ENCODE peak calls at places on chromosome X, in six cellular contexts. M, Y, S, E, G and W are unnamed samples.

GRCh38 chrX:40140706-40141499 is 43.1 kb upstream of the BCOR start:
- DNase-seq in M (no peak), Y (no peak), S (peak; percentile 72), E (peak; percentile 70), G (peak; percentile 53), W (no peak)

GRCh38 chrX:46628406-46629371 is 55.1 kb downstream of the CHST7 start:
- DNase-seq in M (no peak), Y (peak; percentile 65), S (peak; percentile 91), E (no peak), G (peak; percentile 66), W (no peak)

GRCh38 chrX:63889001-63889400 is 104.0 kb upstream of the ARHGEF9 start:
- DNase-seq in M (no peak), Y (no peak), S (no peak), E (no peak), G (no peak), W (no peak)

GRCh38 chrX:1466971-1467561 is 14.4 kb upstream of the ASMTL start:
- DNase-seq in M (no peak), Y (no peak), S (peak; percentile 49), E (no peak), G (no peak), W (no peak)

GRCh38 chrX:21798677-21799219 is 40.7 kb upstream of the MBTPS2 start:
- DNase-seq in M (no peak), Y (no peak), S (no peak), E (no peak), G (no peak), W (no peak)

GRCh38 chrX:119790977-119791436 is 423 bp downstream of the RPL39 start:
- DNase-seq in M (peak; percentile 62), Y (no peak), S (no peak), E (no peak), G (peak; percentile 30), W (peak; percentile 48)

GRCh38 chrX:92232182-92232581 is 453.0 kb downstream of the PCDH11X start:
- DNase-seq in M (peak; percentile 16), Y (no peak), S (no peak), E (peak; percentile 44), G (no peak), W (no peak)

GRCh38 chrX:94936722-94937121 is 1262.7 kb downstream of the FAM133A start:
- DNase-seq in M (no peak), Y (no peak), S (no peak), E (no peak), G (no peak), W (no peak)

GRCh38 chrX:20531667-20532066 is 265.0 kb upstream of the RPS6KA3 start:
- DNase-seq in M (no peak), Y (no peak), S (no peak), E (no peak), G (no peak), W (no peak)

GRCh38 chrX:31397119-31397518 is 325.3 kb upstream of the FTHL17 start:
- DNase-seq in M (no peak), Y (no peak), S (no peak), E (no peak), G (no peak), W (no peak)

GRCh38 chrX:47430925-47431324 is 52.1 kb downstream of the ZNF41 start:
- DNase-seq in M (no peak), Y (no peak), S (no peak), E (no peak), G (no peak), W (no peak)

GRCh38 chrX:13101439-13102139 is 57.2 kb upstream of the FAM9C start:
- DNase-seq in M (no peak), Y (peak; percentile 55), S (peak; percentile 87), E (no peak), G (peak; percentile 77), W (peak; percentile 58)

GRCh38 chrX:140510895-140511295 is 6.0 kb upstream of the SOX3 start:
- DNase-seq in M (peak; percentile 14), Y (no peak), S (no peak), E (peak; percentile 39), G (no peak), W (no peak)

GRCh38 chrX:71543316-71543715 is 10.4 kb downstream of the OGT start:
- DNase-seq in M (no peak), Y (no peak), S (no peak), E (no peak), G (no peak), W (no peak)

GRCh38 chrX:25561190-25561589 is 545.4 kb upstream of the ARX start:
- DNase-seq in M (no peak), Y (no peak), S (no peak), E (no peak), G (no peak), W (no peak)

GRCh38 chrX:153405426-153405825 is 4.3 kb upstream of the PNMA6E start:
- DNase-seq in M (no peak), Y (no peak), S (no peak), E (no peak), G (no peak), W (no peak)

GRCh38 chrX:9844936-9845573 is 58.8 kb downstream of the SHROOM2 start:
- DNase-seq in M (no peak), Y (no peak), S (no peak), E (no peak), G (no peak), W (no peak)

GRCh38 chrX:74535633-74536141 is 78.7 kb downstream of the RLIM start:
- DNase-seq in M (peak; percentile 50), Y (no peak), S (peak; percentile 92), E (peak; percentile 54), G (peak; percentile 69), W (peak; percentile 51)

GRCh38 chrX:141405486-141405877 is 163.2 kb upstream of the SPANXC start:
- DNase-seq in M (no peak), Y (no peak), S (no peak), E (no peak), G (no peak), W (no peak)

GRCh38 chrX:23937100-23937499 is 29.3 kb downstream of the CXorf58 start:
- DNase-seq in M (no peak), Y (no peak), S (no peak), E (peak; percentile 13), G (no peak), W (no peak)

GRCh38 chrX:107205770-107206696 is at the start of the genes DNAAF6 and NUP62CL:
- DNase-seq in M (peak; percentile 77), Y (no peak), S (no peak), E (peak; percentile 91), G (peak; percentile 73), W (peak; percentile 54)

GRCh38 chrX:19602866-19603620 is 87.7 kb upstream of the MAP3K15 start:
- DNase-seq in M (no peak), Y (no peak), S (no peak), E (no peak), G (no peak), W (no peak)

GRCh38 chrX:152830312-152831305 is at the start of the genes CETN2 and NSDHL:
- DNase-seq in M (peak; percentile 99), Y (peak; percentile 85), S (peak; percentile 98), E (peak; percentile 93), G (peak; percentile 93), W (peak; percentile 95)

GRCh38 chrX:115259238-115259875 is 25.5 kb upstream of the LRCH2 start:
- DNase-seq in M (no peak), Y (no peak), S (no peak), E (no peak), G (no peak), W (no peak)

DNA sequence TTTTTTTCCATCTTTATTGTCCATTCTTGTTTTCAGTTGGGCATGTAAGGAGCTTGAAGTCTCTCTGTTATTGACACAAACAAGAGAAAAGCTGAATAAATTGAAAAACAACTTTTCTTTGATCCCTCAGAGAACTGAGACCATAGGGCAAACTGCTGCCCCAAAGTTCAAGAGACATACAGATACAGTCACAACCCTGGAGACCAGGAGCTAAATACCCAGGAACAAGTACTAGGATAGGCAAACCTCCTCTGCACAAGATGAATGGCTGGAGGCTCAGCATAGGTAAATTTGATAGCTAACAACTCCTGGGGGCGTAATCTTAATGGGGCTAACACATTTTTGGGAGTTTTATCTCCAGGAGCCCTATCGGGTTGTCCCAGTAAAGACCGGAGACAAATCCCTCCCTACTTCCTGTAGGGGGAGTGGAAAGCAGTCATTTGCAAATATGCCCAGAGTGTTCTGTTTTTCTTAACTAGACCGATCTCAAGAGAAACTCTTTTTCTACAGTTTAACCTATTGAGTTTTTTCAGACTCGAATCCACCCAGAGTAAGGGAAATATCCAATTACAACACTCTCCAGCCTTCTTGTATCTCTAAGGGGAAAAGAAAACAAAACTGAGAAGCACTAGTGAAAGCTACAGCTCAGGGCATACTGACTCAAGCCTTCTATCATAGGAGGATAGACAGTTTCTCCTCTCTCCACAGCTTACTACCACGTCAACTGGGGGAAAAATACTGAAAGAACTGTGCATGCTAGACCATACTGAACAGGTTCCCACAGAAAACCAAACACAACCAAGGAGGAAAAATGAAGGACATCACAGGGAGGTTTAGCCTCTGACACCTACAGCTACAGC is 23.1 kb downstream of the MAGEA8 start:
- DNase-seq in M (no peak), Y (no peak), S (no peak), E (peak; percentile 21), G (no peak), W (no peak)
- H3K4me3 ChIP-seq in M (peak overlapping the region; percentile 14), Y (no peak overlapping the region), S (no peak overlapping the region), E (peak overlapping the region; percentile 20), G (no peak overlapping the region), W (no peak overlapping the region)

DNA sequence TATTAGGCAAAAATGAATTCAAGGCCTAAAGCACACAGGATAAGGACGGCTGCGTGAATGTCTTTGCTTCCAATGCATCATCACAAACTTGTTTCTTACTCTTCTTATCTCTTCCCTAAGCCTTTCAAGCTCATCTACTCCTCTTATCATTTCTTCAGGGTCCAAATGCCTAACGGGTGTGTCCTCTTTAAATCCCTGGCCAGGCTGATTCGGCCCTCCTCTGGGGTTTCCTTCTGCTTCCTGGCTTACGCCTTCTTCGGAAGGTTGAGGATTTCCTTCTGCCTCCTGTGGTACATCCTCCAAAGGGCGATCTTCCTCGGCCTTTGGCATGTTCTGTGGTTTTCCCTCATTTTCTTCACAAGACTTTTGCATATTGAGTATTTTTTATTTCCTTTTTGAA is 1.3 kb downstream of the TCEAL8 start:
- DNase-seq in M (no peak), Y (no peak), S (no peak), E (no peak), G (no peak), W (no peak)
- TF ChIP-seq POLR2AphosphoS5 in M (no peak), Y (no peak), S (no peak), E (no peak), G (no peak), W (no peak)

GRCh38 chrX:138710311-138710791 is 1.2 kb downstream of the FGF13 start:
- DNase-seq in M (no peak), Y (no peak), S (no peak), E (no peak), G (peak; percentile 20), W (no peak)
- H3K4me3 ChIP-seq in M (no peak overlapping the region), Y (no peak overlapping the region), S (peak overlapping the region; percentile 63), E (peak overlapping the region; percentile 66), G (peak overlapping the region; percentile 33), W (peak overlapping the region; percentile 55)

DNA sequence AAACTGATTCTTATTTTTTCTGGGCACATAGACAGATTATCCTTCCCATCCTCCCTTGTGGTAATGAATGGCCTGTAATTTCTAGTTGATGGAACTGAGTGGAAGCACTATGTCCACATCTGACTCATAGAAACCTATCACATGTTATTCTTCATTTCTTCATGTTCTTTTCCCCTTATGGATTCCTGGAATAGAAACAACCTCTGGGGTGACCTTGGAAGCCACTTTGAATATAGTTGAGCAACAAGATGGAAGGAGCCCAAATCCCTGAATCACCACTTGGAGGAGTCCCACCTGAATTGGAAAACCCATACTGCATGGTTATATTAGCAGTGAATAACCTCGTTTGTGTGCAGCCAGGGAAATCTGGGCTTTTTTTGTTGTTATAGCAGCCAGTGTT is 137.8 kb downstream of the MID1IP1 start:
- DNase-seq in M (no peak), Y (no peak), S (no peak), E (no peak), G (no peak), W (no peak)
- TF ChIP-seq POLR2AphosphoS5 in M (no peak), Y (no peak), S (peak; percentile 32), E (no peak), G (peak; percentile 38), W (no peak)

GRCh38 chrX:132216806-132217202 is 2.4 kb downstream of the RAP2C start:
- DNase-seq in M (no peak), Y (no peak), S (no peak), E (no peak), G (no peak), W (no peak)
- H3K4me3 ChIP-seq in M (peak overlapping the region; percentile 81), Y (peak overlapping the region; percentile 58), S (peak overlapping the region; percentile 88), E (peak overlapping the region; percentile 79), G (peak overlapping the region; percentile 73), W (peak overlapping the region; percentile 83)